ENCODE peak calls at places on chromosomes 7 and 10, in eight cellular contexts. Q is PC-9, O is foreskin fibroblast, P is ascending aorta, X is neural progenitor cell, S is AG10803, G is fibroblast of lung, R is AG04449. B is an unnamed sample.
A peak's percentile ranks its signal among the peaks of the same experiment; 100 is the strongest.

GRCh38 chr7:11760372-11760771 is 71.6 kb downstream of the THSD7A start:
- DNase-seq in O (peak; percentile 87), Q (no peak), R (no peak), S (no peak), X (peak; percentile 57), G (peak; percentile 28), P (no peak), B (no peak)

GRCh38 chr10:75269605-75270004 is 33.8 kb upstream of the COMTD1 start:
- DNase-seq in X (no peak), O (no peak), R (no peak), G (no peak), S (no peak), Q (no peak), P (no peak), B (no peak)

GRCh38 chr7:64951250-64951848 is 39.5 kb downstream of the ZNF117 start:
- DNase-seq in O (peak; percentile 60), G (peak; percentile 65), R (peak; percentile 4), X (peak; percentile 49), P (no peak), Q (no peak), S (peak; percentile 44), B (peak; percentile 54)

GRCh38 chr10:60203993-60204618 is 185.6 kb downstream of the ANK3 start:
- DNase-seq in S (peak; percentile 54), Q (no peak), R (no peak), X (peak; percentile 66), O (peak; percentile 62), P (no peak), G (peak; percentile 61), B (peak; percentile 41)

GRCh38 chr10:80136134-80136571 is 3.6 kb downstream of the PLAC9 start:
- DNase-seq in P (peak; percentile 91), O (peak; percentile 99), X (no peak), G (peak; percentile 99), Q (no peak), R (no peak), S (peak; percentile 97), B (peak; percentile 93)

GRCh38 chr7:116588641-116589594 is 64.1 kb downstream of the CAV1 start:
- DNase-seq in Q (peak; percentile 6), P (no peak), X (peak; percentile 68), G (peak; percentile 84), S (peak; percentile 64), O (peak; percentile 84), R (no peak), B (peak; percentile 83)

GRCh38 chr7:98107313-98107691 is 640 bp downstream of the LMTK2 start:
- DNase-seq in G (peak; percentile 3), R (no peak), S (peak; percentile 5), P (no peak), O (peak; percentile 28), Q (no peak), X (peak; percentile 57), B (no peak)

GRCh38 chr7:21568762-21569161 is 25.9 kb downstream of the DNAH11 start:
- DNase-seq in P (no peak), X (peak; percentile 46), O (no peak), Q (no peak), S (no peak), G (peak; percentile 17), R (no peak), B (no peak)

GRCh38 chr10:127715782-127716378 is 21.1 kb upstream of the FOXI2 start:
- DNase-seq in Q (no peak), X (peak; percentile 53), G (peak; percentile 15), R (no peak), P (no peak), O (no peak), S (peak; percentile 7), B (peak; percentile 8)

GRCh38 chr10:74871595-74872382 is 45.4 kb downstream of the KAT6B start:
- DNase-seq in Q (no peak), X (no peak), G (no peak), O (no peak), R (no peak), P (no peak), S (no peak), B (no peak)

GRCh38 chr10:1381339-1381738 is 325.2 kb downstream of the WDR37 start:
- DNase-seq in O (no peak), S (no peak), Q (no peak), P (peak; percentile 31), G (no peak), X (no peak), R (no peak), B (no peak)

GRCh38 chr10:110544958-110545537 is 22.4 kb upstream of the SMC3 start:
- DNase-seq in O (peak; percentile 64), S (peak; percentile 76), P (no peak), Q (no peak), G (peak; percentile 66), R (no peak), X (no peak), B (peak; percentile 30)

GRCh38 chr7:120402368-120402767 is 129.4 kb downstream of the KCND2 start:
- DNase-seq in S (no peak), Q (no peak), O (no peak), P (no peak), X (no peak), R (no peak), G (peak; percentile 3), B (peak; percentile 50)

GRCh38 chr10:126350216-126350992 is 37.9 kb downstream of the ADAM12 start:
- DNase-seq in Q (peak; percentile 82), S (peak; percentile 94), O (peak; percentile 83), G (peak; percentile 47), R (peak; percentile 87), X (no peak), P (no peak), B (peak; percentile 89)

GRCh38 chr10:3740157-3740871 is 44.7 kb downstream of the KLF6 start:
- DNase-seq in Q (no peak), P (peak; percentile 28), R (peak; percentile 41), S (peak; percentile 91), O (no peak), G (peak; percentile 54), X (no peak), B (no peak)

GRCh38 chr7:124643196-124643850 is 122.3 kb downstream of the GPR37 start:
- DNase-seq in Q (no peak), R (no peak), P (no peak), O (no peak), G (no peak), X (no peak), S (no peak), B (no peak)

GRCh38 chr7:43169076-43169475 is 56.6 kb downstream of the HECW1 start:
- DNase-seq in R (no peak), X (no peak), P (no peak), S (no peak), O (no peak), G (no peak), Q (no peak), B (no peak)

GRCh38 chr10:125002423-125003145 is 60.7 kb downstream of the ZRANB1 start:
- DNase-seq in R (no peak), X (no peak), G (no peak), S (no peak), Q (no peak), P (peak; percentile 63), O (no peak), B (no peak)

GRCh38 chr10:71728218-71728737 is 8.7 kb upstream of the C10orf105 start:
- DNase-seq in G (no peak), X (peak; percentile 64), O (peak; percentile 32), S (peak; percentile 27), R (no peak), Q (no peak), P (no peak), B (no peak)

GRCh38 chr10:16992611-16993119 is 136.9 kb downstream of the CUBN start:
- DNase-seq in P (no peak), G (peak; percentile 15), S (peak; percentile 80), Q (no peak), O (peak; percentile 73), R (no peak), X (no peak), B (peak; percentile 54)
- H3K4me3 ChIP-seq in P (peak overlapping the region; percentile 48), G (no peak overlapping the region), S (peak overlapping the region; percentile 17), Q (no peak overlapping the region), O (peak overlapping the region; percentile 9), R (peak overlapping the region; percentile 32), X (no peak overlapping the region), B (no peak overlapping the region)

GRCh38 chr10:22027666-22028238 is 24.2 kb upstream of the DNAJC1 start:
- DNase-seq in O (no peak), X (no peak), Q (no peak), R (no peak), P (no peak), S (no peak), G (no peak), B (no peak)

GRCh38 chr10:22023508-22023907 is 20.0 kb upstream of the DNAJC1 start:
- DNase-seq in Q (no peak), S (no peak), X (no peak), G (no peak), O (no peak), P (no peak), R (no peak), B (no peak)

GRCh38 chr10:22029450-22030236 is 26.1 kb upstream of the DNAJC1 start:
- DNase-seq in G (peak; percentile 4), X (no peak), O (no peak), Q (no peak), P (no peak), S (no peak), R (no peak), B (no peak)

GRCh38 chr10:22022257-22023051 is 18.9 kb upstream of the DNAJC1 start:
- DNase-seq in G (peak; percentile 88), O (no peak), S (peak; percentile 13), P (no peak), Q (no peak), R (no peak), X (no peak), B (no peak)

GRCh38 chr10:22026287-22026686 is 22.8 kb upstream of the DNAJC1 start:
- DNase-seq in R (no peak), Q (no peak), P (no peak), S (no peak), O (no peak), X (no peak), G (no peak), B (no peak)
- TF ChIP-seq CTCF in R (no peak), Q (no peak), P (no peak), S (no peak), O (no peak), X (no peak), G (no peak), B (no peak)

GRCh38 chr7:44626620-44627019 is 20.2 kb downstream of the OGDH start:
- DNase-seq in Q (no peak), G (no peak), O (no peak), X (no peak), R (no peak), P (no peak), S (no peak), B (no peak)
- H3K4me3 ChIP-seq in Q (no peak overlapping the region), G (no peak overlapping the region), O (no peak overlapping the region), X (no peak overlapping the region), R (no peak overlapping the region), P (no peak overlapping the region), S (no peak overlapping the region), B (no peak overlapping the region)

GRCh38 chr10:118543714-118544400 is 51.6 kb downstream of the PRLHR start:
- DNase-seq in G (no peak), S (peak; percentile 43), X (peak; percentile 68), O (peak; percentile 78), Q (peak; percentile 56), P (no peak), R (no peak), B (peak; percentile 7)

GRCh38 chr10:118546479-118546878 is 49.0 kb downstream of the PRLHR start:
- DNase-seq in G (no peak), X (no peak), O (no peak), Q (no peak), P (no peak), S (no peak), R (no peak), B (no peak)

GRCh38 chr10:118542789-118543188 is 52.7 kb downstream of the PRLHR start:
- DNase-seq in Q (no peak), G (no peak), S (no peak), P (no peak), R (no peak), O (no peak), X (no peak), B (no peak)

GRCh38 chr10:118545381-118545780 is 50.1 kb downstream of the PRLHR start:
- DNase-seq in R (no peak), P (no peak), Q (no peak), O (no peak), S (no peak), X (no peak), G (no peak), B (no peak)

GRCh38 chr10:118544401-118544948 is 51.0 kb downstream of the PRLHR start:
- DNase-seq in R (no peak), P (no peak), X (no peak), O (no peak), G (no peak), S (no peak), Q (no peak), B (no peak)
- TF ChIP-seq CTCF in R (no peak), P (no peak), X (no peak), O (no peak), G (no peak), S (no peak), Q (peak; percentile 40), B (no peak)

B was measured in astrocyte of the spinal cord.